ENCODE peak calls at places on chromosomes 6 and 20, in eight cellular contexts. V, H, O, Q, S, M, X and F are unnamed samples.

GRCh38 chr20:62273421-62273820 is 29.4 kb upstream of the ADRM1 start:
- DNase-seq in O (no peak), X (no peak), S (no peak), H (no peak), Q (no peak), M (no peak), V (no peak), F (peak; percentile 30)

GRCh38 chr20:57629976-57630525 is 9.8 kb upstream of the ZBP1 start:
- DNase-seq in X (no peak), S (no peak), Q (no peak), O (no peak), M (no peak), V (no peak), H (no peak), F (no peak)

GRCh38 chr6:64696053-64696452 is 1011.0 kb downstream of the EYS start:
- DNase-seq in H (no peak), S (no peak), O (no peak), X (no peak), V (no peak), M (no peak), Q (no peak), F (no peak)

GRCh38 chr6:157559201-157559756 is 178.3 kb downstream of the ZDHHC14 start:
- DNase-seq in M (no peak), Q (no peak), X (no peak), H (no peak), V (no peak), O (no peak), S (no peak), F (no peak)

GRCh38 chr6:34352305-34352937 is 40.0 kb downstream of the NUDT3 start:
- DNase-seq in O (no peak), S (no peak), M (no peak), V (no peak), H (no peak), Q (no peak), X (peak; percentile 43), F (no peak)

GRCh38 chr20:2299301-2299700 is 3.5 kb downstream of the TGM3 start:
- DNase-seq in Q (no peak), O (no peak), X (peak; percentile 44), V (no peak), S (no peak), H (no peak), M (no peak), F (no peak)

GRCh38 chr20:63046841-63047240 is 40.1 kb upstream of the BHLHE23 start:
- DNase-seq in H (no peak), X (no peak), V (no peak), M (no peak), O (no peak), S (no peak), Q (no peak), F (no peak)

GRCh38 chr20:44552950-44553908 is 29.1 kb upstream of the PKIG start:
- DNase-seq in V (no peak), H (peak; percentile 92), M (no peak), O (no peak), X (peak; percentile 82), S (no peak), Q (no peak), F (peak; percentile 76)

GRCh38 chr20:17557675-17558006 is 12.2 kb upstream of the DSTN start:
- DNase-seq in M (no peak), S (no peak), X (peak; percentile 93), O (no peak), H (peak; percentile 92), V (no peak), Q (no peak), F (peak; percentile 60)

GRCh38 chr20:17560344-17561074 is 9.4 kb upstream of the DSTN start:
- DNase-seq in M (no peak), H (no peak), O (no peak), Q (no peak), X (no peak), S (no peak), V (no peak), F (no peak)

GRCh38 chr20:17559338-17559737 is 10.5 kb upstream of the DSTN start:
- DNase-seq in S (no peak), V (no peak), M (no peak), H (peak; percentile 20), X (no peak), O (no peak), Q (peak; percentile 30), F (no peak)

GRCh38 chr20:17558154-17558940 is 11.5 kb upstream of the DSTN start:
- DNase-seq in Q (peak; percentile 89), S (no peak), H (peak; percentile 95), X (peak; percentile 94), M (no peak), V (no peak), O (peak; percentile 68), F (peak; percentile 77)

DNA sequence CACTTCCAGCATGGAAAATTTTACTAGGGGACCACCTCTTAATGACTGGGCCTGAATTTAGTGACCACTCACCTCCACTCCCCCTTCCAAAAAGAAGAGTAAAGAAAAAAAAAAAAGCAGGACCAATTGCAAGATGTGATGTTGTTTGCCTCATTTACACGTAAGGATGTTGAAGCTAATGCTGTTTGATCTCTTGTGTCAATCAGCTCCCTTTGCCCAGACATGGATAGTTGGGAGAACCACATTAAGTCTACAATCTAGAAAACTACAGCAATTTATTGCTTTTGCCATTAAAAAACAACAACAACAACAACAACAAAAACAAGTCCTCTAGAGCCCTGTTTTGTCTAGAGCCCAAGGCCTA is 11.0 kb upstream of the DSTN start:
- DNase-seq in Q (no peak), H (no peak), V (no peak), X (no peak), S (no peak), M (no peak), O (no peak), F (no peak)
- H3K27ac ChIP-seq in Q (peak overlapping the region; percentile 8), H (peak overlapping the region; percentile 95), V (no peak overlapping the region), X (peak overlapping the region; percentile 99), S (no peak overlapping the region), M (no peak overlapping the region), O (peak overlapping the region; percentile 72), F (peak overlapping the region; percentile 99)

DNA sequence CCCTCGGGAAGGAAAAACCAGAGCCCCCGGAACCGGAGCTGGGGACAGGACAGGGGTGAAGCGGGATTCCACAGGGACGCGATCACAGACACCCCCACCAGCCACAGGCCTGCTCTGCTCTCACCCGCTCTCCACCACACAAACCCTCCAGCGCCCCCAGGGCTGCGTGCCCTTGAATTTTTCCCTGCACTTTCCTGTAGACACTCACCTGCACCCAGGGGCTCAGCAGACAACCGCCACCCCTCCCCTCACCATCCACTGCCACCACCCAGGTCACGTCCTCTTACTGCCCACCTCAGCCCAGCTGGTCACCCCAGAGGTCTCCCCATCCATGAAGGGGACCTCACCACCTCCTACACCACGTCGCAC is 631 bp downstream of the ULBP2 start:
- DNase-seq in V (no peak), S (no peak), M (no peak), H (no peak), Q (no peak), O (no peak), X (peak; percentile 41), F (no peak)
- H3K4me2 ChIP-seq in V (peak overlapping the region; percentile 91), S (peak overlapping the region; percentile 93), M (peak overlapping the region; percentile 69), H (peak overlapping the region; percentile 95), Q (peak overlapping the region; percentile 83), O (peak overlapping the region; percentile 60), X (peak overlapping the region; percentile 78), F (peak overlapping the region; percentile 89)

GRCh38 chr20:5864873-5865582 is 85.3 kb downstream of the TRMT6 start:
- DNase-seq in O (no peak), H (peak; percentile 66), X (peak; percentile 64), M (no peak), S (no peak), V (no peak), Q (no peak), F (no peak)
- H3K27ac ChIP-seq in O (no peak overlapping the region), H (no peak overlapping the region), X (no peak overlapping the region), M (no peak overlapping the region), S (no peak overlapping the region), V (no peak overlapping the region), Q (no peak overlapping the region), F (peak overlapping the region; percentile 64)

GRCh38 chr6:7058250-7058923 is 49.4 kb upstream of the RREB1 start:
- DNase-seq in X (peak; percentile 95), M (no peak), O (no peak), Q (peak; percentile 21), V (no peak), H (peak; percentile 99), S (no peak), F (peak; percentile 93)
- H3K4me2 ChIP-seq in X (peak overlapping the region; percentile 75), M (no peak overlapping the region), O (no peak overlapping the region), Q (no peak overlapping the region), V (no peak overlapping the region), H (no peak overlapping the region), S (no peak overlapping the region), F (peak overlapping the region; percentile 2)

GRCh38 chr6:40960784-40961430 is 78.1 kb downstream of the UNC5CL start:
- DNase-seq in O (no peak), S (no peak), H (peak; percentile 54), M (no peak), X (peak; percentile 26), V (no peak), Q (no peak), F (no peak)
- H3K27ac ChIP-seq in O (no peak overlapping the region), S (no peak overlapping the region), H (no peak overlapping the region), M (no peak overlapping the region), X (no peak overlapping the region), V (no peak overlapping the region), Q (no peak overlapping the region), F (no peak overlapping the region)

DNA sequence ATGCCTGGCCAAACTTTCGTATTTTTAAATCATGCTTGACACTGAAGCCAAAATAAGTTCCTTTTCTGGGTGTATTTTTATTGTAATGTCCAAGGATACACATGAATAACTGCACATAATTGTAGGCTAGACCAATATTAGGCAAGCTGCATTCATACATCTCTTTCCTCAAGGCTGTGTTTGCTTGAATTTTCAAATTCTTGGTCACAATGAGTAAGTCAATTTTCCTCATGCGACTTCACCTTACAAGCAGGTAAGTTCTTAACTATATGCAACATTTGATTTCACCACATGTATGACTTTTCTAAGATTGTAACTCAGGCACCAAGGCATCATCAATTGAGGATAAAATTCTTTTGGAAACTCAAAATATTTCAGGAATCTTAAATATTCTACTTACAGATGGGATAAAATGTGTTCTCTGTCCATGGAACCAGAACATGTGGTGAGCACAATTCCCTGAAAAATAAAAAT is 112.4 kb upstream of the ZNF217 start:
- DNase-seq in X (peak; percentile 17), V (no peak), S (no peak), H (peak; percentile 55), O (no peak), M (no peak), Q (no peak), F (peak; percentile 55)
- H3K4me2 ChIP-seq in X (no peak overlapping the region), V (no peak overlapping the region), S (no peak overlapping the region), H (no peak overlapping the region), O (no peak overlapping the region), M (peak overlapping the region; percentile 67), Q (no peak overlapping the region), F (peak overlapping the region; percentile 54)